ENCODE peak calls at places on chromosomes 11 and 22, in four cellular contexts. One of them, this sample, is unnamed. For H3K4me1 and H3K36me3, the result is how much of the 10 kb centered on the place peaks cover.

GRCh38 chr11:85779956-85780640 is 30.8 kb downstream of the SYTL2 start:
- DNase-seq in CD8-positive, alpha-beta memory T cell: no peak
- DNase-seq in psoas muscle: no peak
- DNase-seq in heart left ventricle: no peak
- DNase-seq in this sample: no peak

GRCh38 chr11:5600374-5600851 is 4.0 kb downstream of the TRIM6 start:
- DNase-seq in CD8-positive, alpha-beta memory T cell: peak
- DNase-seq in psoas muscle: peak
- DNase-seq in heart left ventricle: peak
- DNase-seq in this sample: peak

GRCh38 chr11:132987936-132988335 is 544.4 kb downstream of the OPCML start:
- DNase-seq in heart left ventricle: no peak
- DNase-seq in psoas muscle: no peak
- DNase-seq in CD8-positive, alpha-beta memory T cell: no peak
- DNase-seq in this sample: no peak

GRCh38 chr22:48646216-48646925 is 1181.3 kb downstream of the BRD1 start:
- DNase-seq in CD8-positive, alpha-beta memory T cell: no peak
- DNase-seq in psoas muscle: no peak
- DNase-seq in heart left ventricle: no peak
- DNase-seq in this sample: no peak

GRCh38 chr11:70032943-70033710 is 45.0 kb upstream of the ANO1 start:
- DNase-seq in psoas muscle: no peak
- DNase-seq in CD8-positive, alpha-beta memory T cell: no peak
- DNase-seq in heart left ventricle: no peak
- DNase-seq in this sample: no peak

GRCh38 chr11:12674571-12674935 is 332 bp downstream of the TEAD1 start:
- DNase-seq in heart left ventricle: no peak
- DNase-seq in CD8-positive, alpha-beta memory T cell: no peak
- DNase-seq in psoas muscle: peak
- DNase-seq in this sample: no peak

GRCh38 chr11:111765320-111765983 is 737 bp downstream of the PPP2R1B start:
- DNase-seq in heart left ventricle: no peak
- DNase-seq in CD8-positive, alpha-beta memory T cell: no peak
- DNase-seq in psoas muscle: no peak
- DNase-seq in this sample: no peak

GRCh38 chr11:10308208-10308954 is 3.5 kb downstream of the ADM start:
- DNase-seq in heart left ventricle: no peak
- DNase-seq in psoas muscle: no peak
- DNase-seq in CD8-positive, alpha-beta memory T cell: no peak
- DNase-seq in this sample: no peak

GRCh38 chr11:78982377-78982925 is 407.8 kb upstream of the NARS2 start:
- DNase-seq in CD8-positive, alpha-beta memory T cell: no peak
- DNase-seq in psoas muscle: no peak
- DNase-seq in heart left ventricle: no peak
- DNase-seq in this sample: no peak

GRCh38 chr11:20668844-20669832 is at the start of gene NELL1:
- DNase-seq in heart left ventricle: no peak
- DNase-seq in CD8-positive, alpha-beta memory T cell: no peak
- DNase-seq in psoas muscle: no peak
- DNase-seq in this sample: no peak

GRCh38 chr22:37021710-37022482 is 2.4 kb downstream of the MPST start:
- DNase-seq in CD8-positive, alpha-beta memory T cell: peak
- DNase-seq in psoas muscle: peak
- DNase-seq in heart left ventricle: no peak
- DNase-seq in this sample: peak

GRCh38 chr11:116504541-116505149 is 268.1 kb downstream of the BUD13 start:
- DNase-seq in CD8-positive, alpha-beta memory T cell: no peak
- DNase-seq in psoas muscle: no peak
- DNase-seq in heart left ventricle: no peak
- DNase-seq in this sample: no peak

GRCh38 chr11:78094250-78094649 is 14.6 kb upstream of the NDUFC2 start:
- DNase-seq in heart left ventricle: no peak
- DNase-seq in CD8-positive, alpha-beta memory T cell: no peak
- DNase-seq in psoas muscle: no peak
- DNase-seq in this sample: no peak

GRCh38 chr11:17827006-17827405 is 92.4 kb downstream of the KCNC1 start:
- DNase-seq in psoas muscle: no peak
- DNase-seq in CD8-positive, alpha-beta memory T cell: no peak
- DNase-seq in heart left ventricle: no peak
- DNase-seq in this sample: no peak

GRCh38 chr11:70186936-70187335 is 16.2 kb upstream of the FADD start:
- DNase-seq in CD8-positive, alpha-beta memory T cell: no peak
- DNase-seq in heart left ventricle: no peak
- DNase-seq in psoas muscle: no peak
- DNase-seq in this sample: no peak

GRCh38 chr11:129960216-129961214 is 42.1 kb downstream of the PRDM10 start:
- DNase-seq in heart left ventricle: no peak
- DNase-seq in psoas muscle: no peak
- DNase-seq in CD8-positive, alpha-beta memory T cell: no peak
- DNase-seq in this sample: no peak

GRCh38 chr11:6333112-6333511 is 12.8 kb upstream of the CAVIN3 start:
- DNase-seq in psoas muscle: no peak
- DNase-seq in heart left ventricle: no peak
- DNase-seq in CD8-positive, alpha-beta memory T cell: no peak
- DNase-seq in this sample: no peak

GRCh38 chr22:37196539-37197450 is 8.7 kb upstream of the C1QTNF6 start:
- DNase-seq in psoas muscle: peak
- DNase-seq in CD8-positive, alpha-beta memory T cell: peak
- DNase-seq in heart left ventricle: peak
- DNase-seq in this sample: no peak

GRCh38 chr11:125591659-125592304 is 870 bp upstream of the STT3A start:
- DNase-seq in psoas muscle: peak
- DNase-seq in heart left ventricle: peak
- DNase-seq in CD8-positive, alpha-beta memory T cell: peak
- DNase-seq in this sample: no peak

GRCh38 chr11:86811637-86812321 is 11.4 kb downstream of the PRSS23 start:
- DNase-seq in CD8-positive, alpha-beta memory T cell: no peak
- DNase-seq in heart left ventricle: no peak
- DNase-seq in psoas muscle: no peak
- DNase-seq in this sample: no peak

GRCh38 chr11:115500547-115501503 is 3.4 kb downstream of the CADM1 start:
- DNase-seq in psoas muscle: no peak
- DNase-seq in heart left ventricle: no peak
- DNase-seq in CD8-positive, alpha-beta memory T cell: no peak
- DNase-seq in this sample: no peak

GRCh38 chr22:42990131-42990838 is 24.7 kb downstream of the PACSIN2 start:
- DNase-seq in heart left ventricle: no peak
- DNase-seq in psoas muscle: peak
- DNase-seq in CD8-positive, alpha-beta memory T cell: no peak
- DNase-seq in this sample: no peak

GRCh38 chr22:44473580-44473979 is 24.5 kb downstream of the RTL6 start:
- DNase-seq in psoas muscle: no peak
- DNase-seq in heart left ventricle: no peak
- DNase-seq in CD8-positive, alpha-beta memory T cell: no peak
- DNase-seq in this sample: no peak

GRCh38 chr11:40328890-40329617 is 1130.4 kb downstream of the LRRC4C start:
- DNase-seq in psoas muscle: peak
- DNase-seq in CD8-positive, alpha-beta memory T cell: no peak
- DNase-seq in heart left ventricle: peak
- DNase-seq in this sample: no peak

GRCh38 chr11:118791961-118792578 is 1.1 kb upstream of the DDX6 start:
- DNase-seq in psoas muscle: peak
- DNase-seq in heart left ventricle: peak
- DNase-seq in CD8-positive, alpha-beta memory T cell: peak
- DNase-seq in this sample: peak

GRCh38 chr11:118838905-118839553 is 44.7 kb upstream of the CXCR5 start:
- DNase-seq in psoas muscle: no peak
- DNase-seq in heart left ventricle: no peak
- DNase-seq in CD8-positive, alpha-beta memory T cell: no peak
- DNase-seq in this sample: no peak

GRCh38 chr22:24894998-24895397 is 51.5 kb downstream of the LHFPL7 start:
- DNase-seq in heart left ventricle: peak
- DNase-seq in CD8-positive, alpha-beta memory T cell: no peak
- DNase-seq in psoas muscle: peak
- DNase-seq in this sample: no peak

GRCh38 chr11:63553759-63554158 is 9.4 kb downstream of the PLAAT2 start:
- DNase-seq in heart left ventricle: no peak
- DNase-seq in CD8-positive, alpha-beta memory T cell: peak
- DNase-seq in psoas muscle: no peak
- DNase-seq in this sample: peak

GRCh38 chr11:126191379-126192073 is 19.9 kb downstream of the RPUSD4 start:
- DNase-seq in CD8-positive, alpha-beta memory T cell: no peak
- DNase-seq in heart left ventricle: no peak
- DNase-seq in psoas muscle: no peak
- DNase-seq in this sample: no peak

GRCh38 chr11:15123849-15124248 is 9.1 kb downstream of the INSC start:
- DNase-seq in CD8-positive, alpha-beta memory T cell: no peak
- DNase-seq in heart left ventricle: no peak
- DNase-seq in psoas muscle: no peak
- DNase-seq in this sample: no peak

GRCh38 chr11:32087602-32088001 is 3.3 kb upstream of the RCN1 start:
- DNase-seq in psoas muscle: no peak
- DNase-seq in CD8-positive, alpha-beta memory T cell: no peak
- DNase-seq in heart left ventricle: no peak
- DNase-seq in this sample: no peak

GRCh38 chr22:33049125-33049729 is 9.0 kb downstream of the SYN3 start:
- DNase-seq in heart left ventricle: peak
- DNase-seq in psoas muscle: peak
- DNase-seq in CD8-positive, alpha-beta memory T cell: peak
- DNase-seq in this sample: peak

GRCh38 chr11:11813288-11813962 is 28.3 kb upstream of the USP47 start:
- DNase-seq in heart left ventricle: peak
- DNase-seq in psoas muscle: peak
- DNase-seq in CD8-positive, alpha-beta memory T cell: no peak
- DNase-seq in this sample: no peak

GRCh38 chr11:132379540-132379939 is 1009.1 kb downstream of the NTM start:
- DNase-seq in CD8-positive, alpha-beta memory T cell: no peak
- DNase-seq in psoas muscle: no peak
- DNase-seq in heart left ventricle: no peak
- DNase-seq in this sample: no peak

GRCh38 chr11:575324-575995 is 810 bp upstream of the PHRF1 start:
- DNase-seq in heart left ventricle: no peak
- DNase-seq in psoas muscle: no peak
- DNase-seq in CD8-positive, alpha-beta memory T cell: no peak
- DNase-seq in this sample: no peak

GRCh38 chr11:36426226-36426848 is 83.7 kb downstream of the TRAF6 start:
- DNase-seq in CD8-positive, alpha-beta memory T cell: no peak
- DNase-seq in heart left ventricle: no peak
- DNase-seq in psoas muscle: no peak
- DNase-seq in this sample: no peak

GRCh38 chr22:37742374-37743092 is 45.7 kb downstream of the TRIOBP start:
- DNase-seq in CD8-positive, alpha-beta memory T cell: no peak
- DNase-seq in psoas muscle: peak
- DNase-seq in heart left ventricle: peak
- DNase-seq in this sample: no peak

GRCh38 chr11:72776844-72777754 is 16.7 kb downstream of the STARD10 start:
- DNase-seq in heart left ventricle: peak
- DNase-seq in CD8-positive, alpha-beta memory T cell: no peak
- DNase-seq in psoas muscle: no peak
- DNase-seq in this sample: no peak

DNA sequence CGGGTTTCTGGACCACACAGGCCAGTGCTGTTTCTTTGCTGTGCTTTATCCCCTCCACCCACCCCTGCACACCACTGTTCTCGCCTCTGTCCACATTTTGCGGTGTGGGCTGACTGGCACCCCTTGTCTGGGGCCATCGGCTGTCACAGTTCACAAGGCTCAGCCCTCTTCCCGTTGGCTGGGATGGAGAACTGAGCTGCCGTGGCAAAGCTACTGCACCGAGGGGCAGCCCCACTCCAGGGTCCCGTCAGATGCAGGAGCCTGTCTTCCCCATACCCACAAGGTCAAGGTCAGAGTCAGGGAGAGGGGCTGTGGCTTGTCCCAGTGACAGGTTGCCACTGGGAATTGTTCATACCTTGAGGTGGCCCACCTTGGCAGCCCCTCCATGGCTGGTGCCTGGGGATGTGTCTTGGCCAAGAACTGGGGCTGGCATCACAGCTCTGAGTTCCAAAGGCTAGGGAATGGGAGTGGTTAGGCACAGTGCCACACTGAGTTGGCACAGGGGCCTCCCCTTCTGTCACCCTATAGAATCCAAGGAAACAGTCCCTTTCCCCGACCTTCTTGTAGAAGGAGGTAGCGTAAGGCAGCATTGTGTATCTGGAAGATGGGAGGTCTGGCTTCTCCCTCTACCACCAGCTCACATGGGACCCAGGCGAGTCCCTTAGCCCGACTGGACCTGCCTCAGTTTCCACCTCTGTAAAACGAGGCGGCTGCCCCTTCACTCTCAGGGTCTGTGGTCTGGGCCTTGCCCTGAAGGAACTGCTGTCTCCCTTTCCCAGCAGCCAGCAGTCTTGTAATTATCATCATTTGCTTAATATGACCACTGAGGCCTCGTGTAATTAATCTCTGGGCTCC is 3.4 kb downstream of the GRK2 start:
- DNase-seq in CD8-positive, alpha-beta memory T cell: peak
- DNase-seq in psoas muscle: no peak
- DNase-seq in heart left ventricle: peak
- DNase-seq in this sample: no peak
- H3K4me1 ChIP-seq in CD8-positive, alpha-beta memory T cell: half or more
- H3K4me1 ChIP-seq in psoas muscle: half or more
- H3K4me1 ChIP-seq in heart left ventricle: half or more
- H3K4me1 ChIP-seq in this sample: half or more

DNA sequence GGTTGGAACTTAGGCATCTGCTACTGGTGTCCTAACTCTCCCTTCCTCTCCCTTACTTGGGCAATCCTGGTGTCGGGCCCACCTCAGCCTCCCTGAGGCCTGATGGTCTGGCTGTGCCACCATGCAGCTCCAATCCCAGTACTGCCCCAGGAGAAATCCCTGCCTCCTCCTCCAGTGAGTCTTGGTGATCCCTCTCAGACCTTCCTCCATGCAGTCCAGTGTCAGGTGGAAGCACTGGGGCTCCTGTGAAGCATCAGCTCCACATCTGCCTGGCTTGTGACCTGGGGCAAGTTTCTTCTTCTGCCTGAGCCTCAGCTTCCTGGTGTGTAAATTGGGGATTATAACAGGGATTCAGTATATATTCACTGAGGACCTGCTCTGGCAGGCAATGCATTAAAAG is 1.8 kb upstream of the PELI3 start:
- DNase-seq in heart left ventricle: no peak
- DNase-seq in psoas muscle: no peak
- DNase-seq in CD8-positive, alpha-beta memory T cell: no peak
- DNase-seq in this sample: no peak
- H3K4me3 ChIP-seq in heart left ventricle: no peak
- H3K4me3 ChIP-seq in psoas muscle: no peak
- H3K4me3 ChIP-seq in CD8-positive, alpha-beta memory T cell: no peak
- H3K4me3 ChIP-seq in this sample: no peak

DNA sequence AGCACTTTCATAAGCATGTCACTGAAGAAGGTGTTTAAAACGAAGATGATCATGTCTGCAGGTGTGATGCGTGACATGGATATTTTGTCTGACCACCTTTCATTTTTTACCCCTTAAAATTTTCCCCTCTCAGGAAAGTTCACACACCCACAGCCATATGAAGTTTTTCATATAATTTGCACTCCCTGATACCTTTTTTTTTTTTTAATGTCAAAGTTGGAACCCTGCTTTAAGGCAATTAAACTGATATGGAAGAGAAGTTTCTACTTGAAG is 104.6 kb downstream of the ATXN10 start:
- DNase-seq in heart left ventricle: no peak
- DNase-seq in psoas muscle: no peak
- DNase-seq in CD8-positive, alpha-beta memory T cell: no peak
- DNase-seq in this sample: no peak
- H3K36me3 ChIP-seq in heart left ventricle: under half
- H3K36me3 ChIP-seq in psoas muscle: under half
- H3K36me3 ChIP-seq in CD8-positive, alpha-beta memory T cell: under half
- H3K36me3 ChIP-seq in this sample: under half

GRCh38 chr11:96257036-96257435 is 86.0 kb downstream of the MAML2 start:
- DNase-seq in CD8-positive, alpha-beta memory T cell: no peak
- DNase-seq in heart left ventricle: no peak
- DNase-seq in psoas muscle: no peak
- DNase-seq in this sample: no peak
- H3K4me1 ChIP-seq in CD8-positive, alpha-beta memory T cell: half or more
- H3K4me1 ChIP-seq in heart left ventricle: under half
- H3K4me1 ChIP-seq in psoas muscle: under half
- H3K4me1 ChIP-seq in this sample: half or more

This sample was measured in CD4-positive, alpha-beta memory T cell.